ENCODE peak calls at places on chromosomes 5 and 9, in nine cellular contexts. One of them, this sample, is unnamed.

GRCh38 chr5:88509403-88509802 is 240.8 kb upstream of the TMEM161B start:
- DNase-seq in nephron progenitor cell: peak
- DNase-seq in cardiac muscle cell: peak
- DNase-seq in K562: no peak
- DNase-seq in HepG2: no peak
- DNase-seq in PC-9: no peak
- DNase-seq in DND-41: no peak
- DNase-seq in type B pancreatic cell: no peak
- DNase-seq in IMR-90: no peak
- DNase-seq in this sample: no peak

GRCh38 chr5:10424124-10424731 is 17.5 kb upstream of the ROPN1L start:
- DNase-seq in DND-41: peak
- DNase-seq in K562: no peak
- DNase-seq in type B pancreatic cell: no peak
- DNase-seq in IMR-90: peak
- DNase-seq in nephron progenitor cell: no peak
- DNase-seq in HepG2: peak
- DNase-seq in PC-9: no peak
- DNase-seq in cardiac muscle cell: peak
- DNase-seq in this sample: no peak

GRCh38 chr5:178336889-178337785 is 104.5 kb upstream of the PHYKPL start:
- DNase-seq in nephron progenitor cell: peak
- DNase-seq in IMR-90: no peak
- DNase-seq in K562: no peak
- DNase-seq in type B pancreatic cell: no peak
- DNase-seq in PC-9: no peak
- DNase-seq in DND-41: no peak
- DNase-seq in cardiac muscle cell: no peak
- DNase-seq in HepG2: no peak
- DNase-seq in this sample: no peak

GRCh38 chr5:138803285-138803684 is 50.1 kb downstream of the CTNNA1 start:
- DNase-seq in IMR-90: no peak
- DNase-seq in K562: no peak
- DNase-seq in PC-9: no peak
- DNase-seq in nephron progenitor cell: no peak
- DNase-seq in type B pancreatic cell: no peak
- DNase-seq in DND-41: no peak
- DNase-seq in cardiac muscle cell: no peak
- DNase-seq in HepG2: no peak
- DNase-seq in this sample: no peak

GRCh38 chr9:99296375-99296951 is 74.4 kb downstream of the SEC61B start:
- DNase-seq in nephron progenitor cell: no peak
- DNase-seq in HepG2: no peak
- DNase-seq in cardiac muscle cell: no peak
- DNase-seq in K562: peak
- DNase-seq in type B pancreatic cell: no peak
- DNase-seq in DND-41: peak
- DNase-seq in PC-9: no peak
- DNase-seq in IMR-90: no peak
- DNase-seq in this sample: no peak

GRCh38 chr5:164809831-164810230 is 1304.4 kb downstream of the MAT2B start:
- DNase-seq in cardiac muscle cell: no peak
- DNase-seq in type B pancreatic cell: no peak
- DNase-seq in K562: no peak
- DNase-seq in DND-41: no peak
- DNase-seq in HepG2: no peak
- DNase-seq in nephron progenitor cell: no peak
- DNase-seq in IMR-90: no peak
- DNase-seq in PC-9: no peak
- DNase-seq in this sample: no peak

GRCh38 chr9:83511051-83511450 is 27.1 kb downstream of the FRMD3 start:
- DNase-seq in DND-41: no peak
- DNase-seq in K562: no peak
- DNase-seq in PC-9: peak
- DNase-seq in type B pancreatic cell: no peak
- DNase-seq in HepG2: no peak
- DNase-seq in nephron progenitor cell: no peak
- DNase-seq in cardiac muscle cell: no peak
- DNase-seq in IMR-90: no peak
- DNase-seq in this sample: no peak

GRCh38 chr9:99919930-99920329 is 13.5 kb downstream of the STX17 start:
- DNase-seq in PC-9: no peak
- DNase-seq in HepG2: no peak
- DNase-seq in type B pancreatic cell: no peak
- DNase-seq in K562: no peak
- DNase-seq in cardiac muscle cell: no peak
- DNase-seq in IMR-90: no peak
- DNase-seq in DND-41: no peak
- DNase-seq in nephron progenitor cell: no peak
- DNase-seq in this sample: no peak

GRCh38 chr9:93224591-93224990 is 40.7 kb downstream of the WNK2 start:
- DNase-seq in HepG2: peak
- DNase-seq in type B pancreatic cell: no peak
- DNase-seq in IMR-90: no peak
- DNase-seq in K562: no peak
- DNase-seq in PC-9: peak
- DNase-seq in DND-41: no peak
- DNase-seq in nephron progenitor cell: no peak
- DNase-seq in cardiac muscle cell: no peak
- DNase-seq in this sample: no peak

GRCh38 chr5:122649080-122649479 is 125.8 kb upstream of the SNX2 start:
- DNase-seq in type B pancreatic cell: no peak
- DNase-seq in cardiac muscle cell: no peak
- DNase-seq in K562: no peak
- DNase-seq in nephron progenitor cell: no peak
- DNase-seq in PC-9: no peak
- DNase-seq in HepG2: no peak
- DNase-seq in DND-41: no peak
- DNase-seq in IMR-90: no peak
- DNase-seq in this sample: no peak

GRCh38 chr5:123125953-123126352 is 36.9 kb downstream of the PRDM6 start:
- DNase-seq in nephron progenitor cell: no peak
- DNase-seq in PC-9: no peak
- DNase-seq in type B pancreatic cell: no peak
- DNase-seq in cardiac muscle cell: no peak
- DNase-seq in K562: no peak
- DNase-seq in DND-41: no peak
- DNase-seq in IMR-90: peak
- DNase-seq in HepG2: no peak
- DNase-seq in this sample: no peak

GRCh38 chr5:68277427-68277826 is 61.9 kb downstream of the PIK3R1 start:
- DNase-seq in K562: no peak
- DNase-seq in type B pancreatic cell: no peak
- DNase-seq in PC-9: peak
- DNase-seq in DND-41: no peak
- DNase-seq in IMR-90: peak
- DNase-seq in cardiac muscle cell: no peak
- DNase-seq in nephron progenitor cell: no peak
- DNase-seq in HepG2: no peak
- DNase-seq in this sample: no peak

GRCh38 chr5:149496166-149496565 is 55.1 kb downstream of the CSNK1A1 start:
- DNase-seq in PC-9: no peak
- DNase-seq in cardiac muscle cell: no peak
- DNase-seq in IMR-90: no peak
- DNase-seq in nephron progenitor cell: no peak
- DNase-seq in K562: no peak
- DNase-seq in DND-41: no peak
- DNase-seq in HepG2: no peak
- DNase-seq in type B pancreatic cell: no peak
- DNase-seq in this sample: no peak

GRCh38 chr5:17248999-17249634 is 31.7 kb downstream of the BASP1 start:
- DNase-seq in nephron progenitor cell: no peak
- DNase-seq in K562: no peak
- DNase-seq in cardiac muscle cell: no peak
- DNase-seq in IMR-90: peak
- DNase-seq in HepG2: no peak
- DNase-seq in type B pancreatic cell: no peak
- DNase-seq in DND-41: no peak
- DNase-seq in PC-9: peak
- DNase-seq in this sample: no peak

GRCh38 chr5:115069087-115069968 is 100.4 kb downstream of the TRIM36 start:
- DNase-seq in nephron progenitor cell: peak
- DNase-seq in IMR-90: peak
- DNase-seq in HepG2: peak
- DNase-seq in PC-9: no peak
- DNase-seq in K562: no peak
- DNase-seq in type B pancreatic cell: no peak
- DNase-seq in cardiac muscle cell: peak
- DNase-seq in DND-41: peak
- DNase-seq in this sample: no peak

GRCh38 chr5:158286827-158287226 is 427.9 kb upstream of the CLINT1 start:
- DNase-seq in K562: peak
- DNase-seq in cardiac muscle cell: no peak
- DNase-seq in HepG2: no peak
- DNase-seq in nephron progenitor cell: no peak
- DNase-seq in type B pancreatic cell: no peak
- DNase-seq in DND-41: no peak
- DNase-seq in PC-9: no peak
- DNase-seq in IMR-90: no peak
- DNase-seq in this sample: no peak

GRCh38 chr5:90383903-90384302 is 25.7 kb downstream of the CETN3 start:
- DNase-seq in PC-9: no peak
- DNase-seq in K562: no peak
- DNase-seq in DND-41: no peak
- DNase-seq in IMR-90: no peak
- DNase-seq in nephron progenitor cell: no peak
- DNase-seq in type B pancreatic cell: no peak
- DNase-seq in cardiac muscle cell: no peak
- DNase-seq in HepG2: no peak
- DNase-seq in this sample: no peak

GRCh38 chr9:136823136-136824046 is 15.6 kb downstream of the RABL6 start:
- DNase-seq in PC-9: no peak
- DNase-seq in DND-41: no peak
- DNase-seq in nephron progenitor cell: no peak
- DNase-seq in type B pancreatic cell: no peak
- DNase-seq in HepG2: no peak
- DNase-seq in IMR-90: no peak
- DNase-seq in K562: no peak
- DNase-seq in cardiac muscle cell: no peak
- DNase-seq in this sample: no peak

GRCh38 chr9:31486630-31487029 is 897.8 kb upstream of the ACO1 start:
- DNase-seq in K562: no peak
- DNase-seq in HepG2: no peak
- DNase-seq in DND-41: no peak
- DNase-seq in cardiac muscle cell: no peak
- DNase-seq in IMR-90: no peak
- DNase-seq in type B pancreatic cell: no peak
- DNase-seq in nephron progenitor cell: no peak
- DNase-seq in PC-9: no peak
- DNase-seq in this sample: no peak

GRCh38 chr5:6525910-6526309 is 77.3 kb downstream of the UBE2QL1 start:
- DNase-seq in IMR-90: peak
- DNase-seq in K562: peak
- DNase-seq in PC-9: no peak
- DNase-seq in nephron progenitor cell: peak
- DNase-seq in HepG2: peak
- DNase-seq in type B pancreatic cell: no peak
- DNase-seq in cardiac muscle cell: peak
- DNase-seq in DND-41: no peak
- DNase-seq in this sample: no peak
- TF ChIP-seq CTCF in IMR-90: no peak
- TF ChIP-seq CTCF in K562: peak
- TF ChIP-seq CTCF in PC-9: peak
- TF ChIP-seq CTCF in nephron progenitor cell: peak
- TF ChIP-seq CTCF in HepG2: peak
- TF ChIP-seq CTCF in type B pancreatic cell: peak
- TF ChIP-seq CTCF in cardiac muscle cell: peak
- TF ChIP-seq CTCF in DND-41: peak
- TF ChIP-seq CTCF in this sample: no peak

GRCh38 chr5:79890871-79891249 is 100.2 kb downstream of the MTX3 start:
- DNase-seq in type B pancreatic cell: no peak
- DNase-seq in K562: no peak
- DNase-seq in HepG2: no peak
- DNase-seq in nephron progenitor cell: no peak
- DNase-seq in IMR-90: no peak
- DNase-seq in DND-41: no peak
- DNase-seq in PC-9: no peak
- DNase-seq in cardiac muscle cell: no peak
- DNase-seq in this sample: no peak
- TF ChIP-seq CTCF in type B pancreatic cell: peak
- TF ChIP-seq CTCF in K562: no peak
- TF ChIP-seq CTCF in HepG2: no peak
- TF ChIP-seq CTCF in nephron progenitor cell: peak
- TF ChIP-seq CTCF in IMR-90: no peak
- TF ChIP-seq CTCF in DND-41: no peak
- TF ChIP-seq CTCF in PC-9: no peak
- TF ChIP-seq CTCF in cardiac muscle cell: no peak
- TF ChIP-seq CTCF in this sample: no peak

GRCh38 chr5:77630246-77631165 is 8.0 kb downstream of the OTP start:
- DNase-seq in cardiac muscle cell: peak
- DNase-seq in IMR-90: no peak
- DNase-seq in PC-9: peak
- DNase-seq in K562: no peak
- DNase-seq in HepG2: peak
- DNase-seq in nephron progenitor cell: peak
- DNase-seq in DND-41: no peak
- DNase-seq in type B pancreatic cell: no peak
- DNase-seq in this sample: no peak
- TF ChIP-seq CTCF in cardiac muscle cell: no peak
- TF ChIP-seq CTCF in IMR-90: no peak
- TF ChIP-seq CTCF in PC-9: no peak
- TF ChIP-seq CTCF in K562: no peak
- TF ChIP-seq CTCF in HepG2: peak
- TF ChIP-seq CTCF in nephron progenitor cell: no peak
- TF ChIP-seq CTCF in DND-41: no peak
- TF ChIP-seq CTCF in type B pancreatic cell: peak
- TF ChIP-seq CTCF in this sample: no peak

GRCh38 chr9:130154816-130155215 is 17.4 kb upstream of the NCS1 start:
- DNase-seq in nephron progenitor cell: no peak
- DNase-seq in type B pancreatic cell: no peak
- DNase-seq in cardiac muscle cell: no peak
- DNase-seq in IMR-90: no peak
- DNase-seq in HepG2: no peak
- DNase-seq in K562: no peak
- DNase-seq in PC-9: no peak
- DNase-seq in DND-41: no peak
- DNase-seq in this sample: no peak

GRCh38 chr9:130155647-130156046 is 16.6 kb upstream of the NCS1 start:
- DNase-seq in IMR-90: no peak
- DNase-seq in HepG2: no peak
- DNase-seq in cardiac muscle cell: no peak
- DNase-seq in type B pancreatic cell: no peak
- DNase-seq in PC-9: no peak
- DNase-seq in DND-41: no peak
- DNase-seq in K562: no peak
- DNase-seq in nephron progenitor cell: no peak
- DNase-seq in this sample: no peak

GRCh38 chr9:130157079-130157478 is 15.1 kb upstream of the NCS1 start:
- DNase-seq in cardiac muscle cell: no peak
- DNase-seq in nephron progenitor cell: no peak
- DNase-seq in K562: no peak
- DNase-seq in PC-9: no peak
- DNase-seq in type B pancreatic cell: no peak
- DNase-seq in HepG2: no peak
- DNase-seq in IMR-90: no peak
- DNase-seq in DND-41: no peak
- DNase-seq in this sample: no peak

GRCh38 chr9:130159057-130159456 is 13.1 kb upstream of the NCS1 start:
- DNase-seq in PC-9: no peak
- DNase-seq in type B pancreatic cell: no peak
- DNase-seq in IMR-90: no peak
- DNase-seq in DND-41: no peak
- DNase-seq in K562: no peak
- DNase-seq in cardiac muscle cell: no peak
- DNase-seq in HepG2: peak
- DNase-seq in nephron progenitor cell: no peak
- DNase-seq in this sample: no peak

GRCh38 chr9:130156672-130157071 is 15.5 kb upstream of the NCS1 start:
- DNase-seq in K562: no peak
- DNase-seq in HepG2: peak
- DNase-seq in DND-41: no peak
- DNase-seq in nephron progenitor cell: no peak
- DNase-seq in PC-9: no peak
- DNase-seq in IMR-90: no peak
- DNase-seq in type B pancreatic cell: no peak
- DNase-seq in cardiac muscle cell: no peak
- DNase-seq in this sample: no peak
- TF ChIP-seq CTCF in K562: no peak
- TF ChIP-seq CTCF in HepG2: peak
- TF ChIP-seq CTCF in DND-41: no peak
- TF ChIP-seq CTCF in nephron progenitor cell: no peak
- TF ChIP-seq CTCF in PC-9: no peak
- TF ChIP-seq CTCF in IMR-90: no peak
- TF ChIP-seq CTCF in type B pancreatic cell: no peak
- TF ChIP-seq CTCF in cardiac muscle cell: no peak
- TF ChIP-seq CTCF in this sample: no peak